ENCODE peak calls at places on chromosomes 2 and 18, in six cellular contexts. H is Panc1, M is transverse colon, A is endothelial cell of umbilical vein, D is HepG2, Y is suprapubic skin. U is an unnamed sample.

GRCh38 chr18:49162226-49162848 is 211.6 kb upstream of the SMAD7 start:
- DNase-seq in H (no peak), M (no peak), Y (no peak), D (no peak), A (no peak), U (no peak)

GRCh38 chr2:111985514-111985913 is 69.6 kb upstream of the TMEM87B start:
- DNase-seq in H (no peak), D (no peak), Y (no peak), M (no peak), A (no peak), U (no peak)

GRCh38 chr2:74448771-74449170 is 6.1 kb upstream of the INO80B start:
- DNase-seq in M (no peak), Y (no peak), D (no peak), H (no peak), A (no peak), U (no peak)

GRCh38 chr2:46983065-46983801 is 67.6 kb upstream of the MCFD2 start:
- DNase-seq in D (no peak), Y (no peak), M (peak; percentile 66), H (no peak), A (peak; percentile 47), U (no peak)

GRCh38 chr2:235807347-235807746 is 313.5 kb downstream of the AGAP1 start:
- DNase-seq in Y (no peak), D (no peak), A (no peak), M (no peak), H (no peak), U (no peak)

GRCh38 chr2:176643711-176644110 is 374.5 kb downstream of the MTX2 start:
- DNase-seq in H (no peak), M (no peak), D (peak; percentile 26), Y (no peak), A (peak; percentile 39), U (peak; percentile 69)

GRCh38 chr2:11490194-11490593 is 24.2 kb upstream of the E2F6 start:
- DNase-seq in D (no peak), H (no peak), Y (no peak), M (no peak), A (no peak), U (no peak)

GRCh38 chr2:97901862-97902261 is 93.9 kb downstream of the TMEM131 start:
- DNase-seq in M (no peak), Y (no peak), H (no peak), A (no peak), D (no peak), U (no peak)

GRCh38 chr2:206267567-206267966 is 6.9 kb upstream of the ZDBF2 start:
- DNase-seq in M (no peak), D (no peak), A (no peak), Y (no peak), H (no peak), U (no peak)

GRCh38 chr2:27247893-27248292 is 15.0 kb downstream of the SLC30A3 start:
- DNase-seq in M (no peak), D (no peak), Y (no peak), H (no peak), A (no peak), U (no peak)

GRCh38 chr2:111116843-111117665 is 3.7 kb upstream of the BCL2L11 start:
- DNase-seq in D (peak; percentile 82), M (peak; percentile 85), H (peak; percentile 63), Y (peak; percentile 85), A (peak; percentile 69), U (peak; percentile 81)

GRCh38 chr2:219254590-219255219 is 987 bp upstream of the TUBA4A start:
- DNase-seq in M (no peak), Y (no peak), A (no peak), H (no peak), D (no peak), U (no peak)

GRCh38 chr2:163708265-163708664 is 27.5 kb downstream of the FIGN start:
- DNase-seq in A (no peak), M (no peak), H (no peak), Y (no peak), D (no peak), U (no peak)

GRCh38 chr2:29262681-29263260 is 147.6 kb downstream of the CLIP4 start:
- DNase-seq in Y (no peak), A (no peak), H (no peak), D (no peak), M (no peak), U (peak; percentile 14)

GRCh38 chr2:127101048-127101611 is 5.8 kb downstream of the BIN1 start:
- DNase-seq in H (no peak), D (no peak), Y (no peak), M (no peak), A (no peak), U (peak; percentile 57)

GRCh38 chr2:181203916-181204315 is 223.5 kb downstream of the UBE2E3 start:
- DNase-seq in D (no peak), Y (no peak), A (no peak), H (no peak), M (no peak), U (no peak)

GRCh38 chr2:112877423-112877822 is 33.5 kb upstream of the IL37 start:
- DNase-seq in Y (no peak), D (no peak), A (no peak), H (no peak), M (no peak), U (no peak)

GRCh38 chr2:186868344-186868743 is 19.4 kb upstream of the ZSWIM2 start:
- DNase-seq in H (no peak), D (no peak), A (peak; percentile 85), M (no peak), Y (no peak), U (no peak)

GRCh38 chr2:176272870-176273269 is 3.6 kb downstream of the MTX2 start:
- DNase-seq in A (no peak), H (no peak), Y (no peak), M (no peak), D (no peak), U (no peak)

GRCh38 chr18:48428494-48429177 is 19.5 kb upstream of the ZBTB7C start:
- DNase-seq in A (no peak), Y (no peak), M (no peak), H (no peak), D (no peak), U (no peak)

GRCh38 chr18:58581265-58581664 is 47.6 kb downstream of the ALPK2 start:
- DNase-seq in M (no peak), A (no peak), Y (no peak), H (no peak), D (no peak), U (no peak)

GRCh38 chr2:170554278-170554955 is 160.7 kb upstream of the SP5 start:
- DNase-seq in H (no peak), M (peak; percentile 16), D (no peak), A (peak; percentile 90), Y (peak; percentile 78), U (peak; percentile 71)

GRCh38 chr2:149586898-149587219 is 716 bp downstream of the MMADHC start:
- DNase-seq in H (no peak), Y (no peak), M (no peak), D (no peak), A (no peak), U (no peak)

GRCh38 chr2:191366199-191366598 is 121.0 kb downstream of the MYO1B start:
- DNase-seq in Y (no peak), H (no peak), A (no peak), D (no peak), M (no peak), U (no peak)

GRCh38 chr2:160513120-160513519 is 19.5 kb upstream of the RBMS1 start:
- DNase-seq in D (no peak), A (no peak), Y (no peak), M (no peak), H (no peak), U (no peak)

GRCh38 chr18:58044370-58045264 is 591 bp downstream of the NEDD4L start:
- DNase-seq in Y (peak; percentile 83), A (peak; percentile 40), D (no peak), H (no peak), M (peak; percentile 55), U (peak; percentile 76)

GRCh38 chr2:6027066-6027465 is 334.9 kb downstream of the SOX11 start:
- DNase-seq in M (no peak), D (no peak), A (no peak), H (no peak), Y (no peak), U (no peak)

GRCh38 chr2:233990261-233990798 is 60.2 kb upstream of the SPP2 start:
- DNase-seq in H (no peak), A (no peak), Y (no peak), D (no peak), M (peak; percentile 59), U (no peak)

GRCh38 chr2:18790465-18791171 is 201.2 kb upstream of the NT5C1B start:
- DNase-seq in Y (no peak), M (no peak), H (no peak), A (no peak), D (no peak), U (no peak)
- H3K27ac ChIP-seq in Y (no peak overlapping the region), M (peak overlapping the region; percentile 61), H (no peak overlapping the region), A (no peak overlapping the region), D (no peak overlapping the region), U (peak overlapping the region; percentile 71)

GRCh38 chr2:118121986-118122767 is 33.9 kb downstream of the INSIG2 start:
- DNase-seq in Y (no peak), A (no peak), D (no peak), H (no peak), M (no peak), U (no peak)

GRCh38 chr2:118121101-118121500 is 32.8 kb downstream of the INSIG2 start:
- DNase-seq in H (no peak), Y (no peak), A (peak; percentile 35), M (no peak), D (no peak), U (no peak)

GRCh38 chr2:118124293-118124891 is 36.1 kb downstream of the INSIG2 start:
- DNase-seq in M (no peak), H (no peak), A (no peak), D (no peak), Y (no peak), U (no peak)

GRCh38 chr2:118122768-118123335 is 34.6 kb downstream of the INSIG2 start:
- DNase-seq in A (no peak), H (no peak), Y (no peak), D (no peak), M (no peak), U (no peak)

DNA sequence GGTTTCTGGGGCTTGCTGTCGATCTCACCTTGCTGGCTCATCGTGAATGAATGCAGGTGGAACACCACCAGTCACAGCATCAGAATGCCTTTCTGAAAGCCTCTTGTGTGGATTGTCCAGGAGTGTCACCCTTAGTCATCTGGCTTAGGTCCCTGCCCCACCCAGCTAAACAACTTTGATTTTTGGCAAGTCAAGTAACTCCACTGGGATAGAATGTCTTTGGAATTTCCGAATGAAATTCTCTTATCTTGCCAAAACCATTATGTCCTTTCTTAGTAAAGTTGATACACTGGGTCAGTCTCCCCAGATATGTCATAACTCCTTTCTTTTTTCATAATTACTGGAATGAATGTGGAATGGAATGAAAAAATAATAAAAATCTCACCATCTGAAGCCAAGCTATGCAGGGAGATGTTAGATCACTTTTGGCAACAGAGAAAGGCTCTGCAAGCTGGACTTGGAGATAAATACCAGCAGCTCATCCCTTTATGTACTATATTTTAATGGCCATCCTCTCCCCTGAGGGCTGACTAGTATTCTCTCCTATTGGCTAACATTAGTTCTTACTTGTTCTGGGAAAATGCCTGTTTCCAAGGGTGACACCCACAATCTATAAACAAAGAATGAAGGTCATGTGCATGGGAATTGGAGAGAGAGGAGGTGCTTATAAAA is 35.4 kb downstream of the INSIG2 start:
- DNase-seq in H (no peak), A (peak; percentile 87), D (peak; percentile 36), M (no peak), Y (no peak), U (no peak)
- H3K4me1 ChIP-seq in H (no peaks in the 10 kb centered on the region), A (peaks cover 22% of the 10 kb centered on the region), D (peaks cover 39% of the 10 kb centered on the region), M (peaks cover 20% of the 10 kb centered on the region), Y (peaks cover 38% of the 10 kb centered on the region), U (peaks cover 23% of the 10 kb centered on the region)

GRCh38 chr18:28112056-28112470 is 64.9 kb downstream of the CDH2 start:
- DNase-seq in M (no peak), A (peak; percentile 63), Y (no peak), D (no peak), H (no peak), U (no peak)
- TF ChIP-seq POLR2AphosphoS5 in M (no peak), A (no peak), Y (no peak), D (no peak), H (no peak), U (no peak)

GRCh38 chr18:26521617-26522016 is 26.7 kb downstream of the KCTD1 start:
- DNase-seq in H (no peak), A (no peak), Y (no peak), M (no peak), D (no peak), U (no peak)
- H3K27ac ChIP-seq in H (peak overlapping the region; percentile 25), A (no peak overlapping the region), Y (no peak overlapping the region), M (no peak overlapping the region), D (no peak overlapping the region), U (no peak overlapping the region)

U was measured in sigmoid colon.